ENCODE peak calls at places on chromosome 21, in four cellular contexts. E is HCT116, W is HepG2, X is K562. I is an unnamed sample.

GRCh38 chr21:37878946-37879660 is 37.2 kb downstream of the KCNJ6 start:
- DNase-seq in E (no peak), W (no peak), X (peak; percentile 34), I (no peak)

GRCh38 chr21:42272984-42273600 is 42.1 kb downstream of the TFF3 start:
- DNase-seq in E (no peak), W (no peak), X (no peak), I (no peak)

GRCh38 chr21:21029159-21029558 is 30.9 kb downstream of the NCAM2 start:
- DNase-seq in E (no peak), W (no peak), X (no peak), I (no peak)

GRCh38 chr21:45537111-45537745 is 5.0 kb downstream of the SLC19A1 start:
- DNase-seq in E (no peak), W (no peak), X (no peak), I (no peak)

GRCh38 chr21:43362306-43362927 is 64.5 kb downstream of the SIK1 start:
- DNase-seq in E (no peak), W (no peak), X (no peak), I (no peak)

GRCh38 chr21:40830836-40831235 is 16.1 kb downstream of the DSCAM start:
- DNase-seq in E (no peak), W (no peak), X (no peak), I (no peak)

GRCh38 chr21:32917392-32918135 is 108.2 kb upstream of the OLIG2 start:
- DNase-seq in E (no peak), W (no peak), X (no peak), I (no peak)

GRCh38 chr21:42174173-42174572 is 44.8 kb upstream of the ABCG1 start:
- DNase-seq in E (no peak), W (no peak), X (peak; percentile 82), I (no peak)

GRCh38 chr21:28832013-28832714 is 160.5 kb downstream of the LTN1 start:
- DNase-seq in E (no peak), W (peak; percentile 5), X (no peak), I (peak; percentile 13)

GRCh38 chr21:41325138-41325537 is 8.5 kb downstream of the FAM3B start:
- DNase-seq in E (no peak), W (peak; percentile 78), X (no peak), I (no peak)

GRCh38 chr21:45542242-45542666 is at the start of gene SLC19A1:
- DNase-seq in E (no peak), W (no peak), X (peak; percentile 98), I (no peak)

GRCh38 chr21:43305336-43305665 is 121.6 kb downstream of the SIK1 start:
- DNase-seq in E (no peak), W (no peak), X (no peak), I (no peak)

GRCh38 chr21:45130324-45130774 is 56.0 kb downstream of the ADARB1 start:
- DNase-seq in E (no peak), W (no peak), X (no peak), I (no peak)

GRCh38 chr21:46094401-46095105 is 3.4 kb upstream of the COL6A2 start:
- DNase-seq in E (no peak), W (no peak), X (no peak), I (no peak)

GRCh38 chr21:41186763-41187536 is 19.0 kb downstream of the BACE2 start:
- DNase-seq in E (no peak), W (no peak), X (no peak), I (no peak)

GRCh38 chr21:21631961-21632360 is 633.8 kb downstream of the NCAM2 start:
- DNase-seq in E (no peak), W (no peak), X (no peak), I (no peak)

GRCh38 chr21:26055010-26055409 is 115.6 kb downstream of the APP start:
- DNase-seq in E (no peak), W (no peak), X (no peak), I (no peak)

GRCh38 chr21:26061437-26061836 is 109.1 kb downstream of the APP start:
- DNase-seq in E (no peak), W (no peak), X (no peak), I (no peak)

GRCh38 chr21:26055841-26056264 is 114.7 kb downstream of the APP start:
- DNase-seq in E (no peak), W (no peak), X (no peak), I (no peak)

GRCh38 chr21:26060335-26061115 is 110.0 kb downstream of the APP start:
- DNase-seq in E (no peak), W (no peak), X (no peak), I (no peak)

DNA sequence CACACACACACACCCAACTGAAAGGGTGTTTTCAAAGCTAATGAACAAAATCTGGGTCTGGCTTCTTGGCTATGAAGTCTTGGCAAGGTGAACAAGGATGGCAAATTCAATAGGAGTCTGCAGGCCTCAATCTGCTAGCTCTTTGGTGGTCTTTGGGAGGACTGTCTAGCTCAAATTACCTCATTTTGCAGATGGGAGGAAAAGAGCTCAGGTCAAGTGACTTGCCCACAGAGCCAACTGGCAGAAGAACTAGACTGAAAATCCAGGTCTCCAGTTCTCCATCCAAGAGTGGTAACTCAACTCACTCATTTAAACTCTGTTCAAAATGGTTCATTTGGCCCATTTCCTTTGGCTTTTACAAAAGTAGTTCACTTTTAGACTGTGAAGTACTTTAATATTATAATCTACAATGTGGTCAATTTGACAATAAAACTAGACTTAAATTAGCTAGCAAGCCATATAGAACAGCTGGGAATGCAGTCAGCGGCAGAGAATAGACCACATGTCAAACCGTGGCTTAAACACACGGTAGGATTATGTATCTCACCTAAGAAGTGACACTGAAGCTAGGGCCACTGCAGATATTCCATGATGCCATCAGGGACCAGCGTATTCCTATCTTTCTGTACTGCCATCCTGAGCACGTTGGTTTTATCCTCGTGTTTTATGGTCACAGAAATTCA is 112.9 kb downstream of the APP start:
- DNase-seq in E (no peak), W (no peak), X (no peak), I (no peak)
- TF ChIP-seq POLR2AphosphoS5 in E (no peak), W (no peak), X (no peak), I (no peak)

GRCh38 chr21:38921511-38922215 is 115.9 kb downstream of the ETS2 start:
- DNase-seq in E (no peak), W (no peak), X (no peak), I (no peak)

GRCh38 chr21:38918629-38919346 is 113.1 kb downstream of the ETS2 start:
- DNase-seq in E (no peak), W (peak; percentile 90), X (no peak), I (no peak)

GRCh38 chr21:38922474-38922873 is 116.7 kb downstream of the ETS2 start:
- DNase-seq in E (no peak), W (no peak), X (no peak), I (no peak)

GRCh38 chr21:38917045-38917774 is 111.5 kb downstream of the ETS2 start:
- DNase-seq in E (no peak), W (peak; percentile 94), X (no peak), I (no peak)

GRCh38 chr21:38920631-38921398 is 115.1 kb downstream of the ETS2 start:
- DNase-seq in E (no peak), W (no peak), X (no peak), I (no peak)
- TF ChIP-seq TCF7L2 in E (no peak), W (no peak), X (no peak), I (no peak)

GRCh38 chr21:39388038-39388810 is 39.3 kb upstream of the HMGN1 start:
- DNase-seq in E (peak; percentile 64), W (peak; percentile 67), X (peak; percentile 93), I (peak; percentile 43)
- TF ChIP-seq POLR2AphosphoS5 in E (no peak), W (no peak), X (no peak), I (no peak)

DNA sequence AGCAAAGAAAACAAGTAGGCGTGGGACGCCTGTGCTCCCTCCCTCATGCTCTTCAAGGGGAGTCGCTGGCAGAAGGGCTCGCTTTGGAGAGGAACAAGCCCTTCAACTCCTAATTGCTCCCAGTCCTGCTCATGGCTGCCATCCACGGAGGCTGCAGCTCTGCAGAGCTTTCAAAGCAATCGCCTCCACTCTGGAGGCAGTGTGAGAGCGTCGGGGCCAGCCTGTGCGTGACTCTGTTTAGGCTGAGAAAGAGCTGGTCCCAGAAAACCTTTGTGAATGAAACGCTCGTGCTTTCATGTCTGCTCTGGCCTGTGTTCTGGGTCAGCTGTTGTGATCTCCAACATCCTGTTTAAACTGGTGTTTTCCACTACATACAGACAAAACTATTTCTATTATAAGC is 23.9 kb upstream of the RUNX1 start:
- DNase-seq in E (no peak), W (no peak), X (no peak), I (no peak)
- TF ChIP-seq TCF7L2 in E (no peak), W (no peak), X (no peak), I (no peak)

GRCh38 chr21:31755027-31755426 is 23.1 kb upstream of the SCAF4 start:
- DNase-seq in E (no peak), W (no peak), X (no peak), I (no peak)

GRCh38 chr21:31754561-31754960 is 22.6 kb upstream of the SCAF4 start:
- DNase-seq in E (no peak), W (no peak), X (no peak), I (no peak)

GRCh38 chr21:31752352-31752751 is 20.4 kb upstream of the SCAF4 start:
- DNase-seq in E (no peak), W (no peak), X (no peak), I (no peak)

GRCh38 chr21:31752967-31753366 is 21.0 kb upstream of the SCAF4 start:
- DNase-seq in E (no peak), W (no peak), X (no peak), I (no peak)

GRCh38 chr21:31753949-31754348 is 22.0 kb upstream of the SCAF4 start:
- DNase-seq in E (no peak), W (no peak), X (no peak), I (no peak)
- TF ChIP-seq POLR2AphosphoS5 in E (no peak), W (no peak), X (no peak), I (no peak)

I was measured in Panc1.